ENCODE peak calls at places on chromosomes 12 and 14, in four cellular contexts. One of them, this sample, is unnamed.

GRCh38 chr14:60235440-60235839 is 13.6 kb upstream of the PPM1A start:
- DNase-seq in endothelial cell: no peak
- DNase-seq in neuronal stem cell: no peak
- DNase-seq in GM06990: no peak
- DNase-seq in this sample: no peak

GRCh38 chr14:22955702-22956575 is 951 bp downstream of the HAUS4 start:
- DNase-seq in GM06990: no peak
- DNase-seq in neuronal stem cell: no peak
- DNase-seq in endothelial cell: no peak
- DNase-seq in this sample: no peak

GRCh38 chr14:106657460-106657859 is 1131.1 kb downstream of the TMEM121 start:
- DNase-seq in GM06990: peak
- DNase-seq in endothelial cell: no peak
- DNase-seq in neuronal stem cell: no peak
- DNase-seq in this sample: no peak

GRCh38 chr12:2493086-2493485 is 301.7 kb upstream of the FKBP4 start:
- DNase-seq in GM06990: no peak
- DNase-seq in endothelial cell: no peak
- DNase-seq in neuronal stem cell: no peak
- DNase-seq in this sample: no peak

GRCh38 chr12:14482886-14483285 is 84.8 kb downstream of the PLBD1 start:
- DNase-seq in endothelial cell: no peak
- DNase-seq in neuronal stem cell: no peak
- DNase-seq in GM06990: no peak
- DNase-seq in this sample: no peak

GRCh38 chr12:128140551-128140950 is 126.4 kb upstream of the TMEM132C start:
- DNase-seq in GM06990: no peak
- DNase-seq in endothelial cell: no peak
- DNase-seq in neuronal stem cell: no peak
- DNase-seq in this sample: no peak

GRCh38 chr12:9796916-9797315 is 30.4 kb upstream of the KLRF1 start:
- DNase-seq in endothelial cell: no peak
- DNase-seq in neuronal stem cell: no peak
- DNase-seq in GM06990: no peak
- DNase-seq in this sample: no peak

GRCh38 chr12:50614167-50614762 is 109.5 kb downstream of the DIP2B start:
- DNase-seq in neuronal stem cell: no peak
- DNase-seq in GM06990: no peak
- DNase-seq in endothelial cell: no peak
- DNase-seq in this sample: no peak

GRCh38 chr14:100709252-100709955 is 17.3 kb upstream of the DLK1 start:
- DNase-seq in endothelial cell: peak
- DNase-seq in neuronal stem cell: no peak
- DNase-seq in GM06990: no peak
- DNase-seq in this sample: peak

GRCh38 chr12:97939141-97939540 is 476.5 kb downstream of the RMST start:
- DNase-seq in endothelial cell: no peak
- DNase-seq in GM06990: no peak
- DNase-seq in neuronal stem cell: no peak
- DNase-seq in this sample: no peak

GRCh38 chr12:43425361-43425760 is 126.6 kb downstream of the ADAMTS20 start:
- DNase-seq in GM06990: no peak
- DNase-seq in endothelial cell: no peak
- DNase-seq in neuronal stem cell: no peak
- DNase-seq in this sample: no peak

GRCh38 chr12:91344408-91344807 is 161.8 kb upstream of the DCN start:
- DNase-seq in GM06990: no peak
- DNase-seq in neuronal stem cell: no peak
- DNase-seq in endothelial cell: no peak
- DNase-seq in this sample: no peak

GRCh38 chr12:58277231-58277630 is 335.9 kb downstream of the ATP23 start:
- DNase-seq in GM06990: no peak
- DNase-seq in endothelial cell: no peak
- DNase-seq in neuronal stem cell: no peak
- DNase-seq in this sample: no peak

GRCh38 chr12:56839489-56840442 is 76.6 kb downstream of the HSD17B6 start:
- DNase-seq in neuronal stem cell: peak
- DNase-seq in endothelial cell: peak
- DNase-seq in GM06990: peak
- DNase-seq in this sample: peak

GRCh38 chr12:102513739-102514138 is 33.4 kb upstream of the IGF1 start:
- DNase-seq in GM06990: no peak
- DNase-seq in neuronal stem cell: no peak
- DNase-seq in endothelial cell: no peak
- DNase-seq in this sample: no peak

GRCh38 chr14:103593577-103593976 is 30.8 kb downstream of the COA8 start:
- DNase-seq in neuronal stem cell: no peak
- DNase-seq in GM06990: peak
- DNase-seq in endothelial cell: peak
- DNase-seq in this sample: no peak

GRCh38 chr12:70971395-70971794 is 50.9 kb upstream of the PTPRR start:
- DNase-seq in neuronal stem cell: no peak
- DNase-seq in endothelial cell: no peak
- DNase-seq in GM06990: no peak
- DNase-seq in this sample: no peak

GRCh38 chr12:42735869-42736361 is 146.4 kb upstream of the PRICKLE1 start:
- DNase-seq in GM06990: no peak
- DNase-seq in endothelial cell: no peak
- DNase-seq in neuronal stem cell: no peak
- DNase-seq in this sample: no peak

GRCh38 chr14:69595336-69595735 is 16.1 kb upstream of the SUSD6 start:
- DNase-seq in neuronal stem cell: no peak
- DNase-seq in endothelial cell: no peak
- DNase-seq in GM06990: no peak
- DNase-seq in this sample: no peak

GRCh38 chr14:90583916-90584605 is 187.2 kb downstream of the CALM1 start:
- DNase-seq in neuronal stem cell: no peak
- DNase-seq in endothelial cell: no peak
- DNase-seq in GM06990: no peak
- DNase-seq in this sample: no peak

GRCh38 chr12:31215521-31216232 is 110.3 kb downstream of the SINHCAF start:
- DNase-seq in endothelial cell: no peak
- DNase-seq in neuronal stem cell: no peak
- DNase-seq in GM06990: no peak
- DNase-seq in this sample: no peak

GRCh38 chr12:122031342-122032216 is 9.9 kb downstream of the BCL7A start:
- DNase-seq in GM06990: no peak
- DNase-seq in endothelial cell: peak
- DNase-seq in neuronal stem cell: no peak
- DNase-seq in this sample: peak

GRCh38 chr14:53409289-53409688 is 256.2 kb upstream of the DDHD1 start:
- DNase-seq in neuronal stem cell: no peak
- DNase-seq in GM06990: no peak
- DNase-seq in endothelial cell: no peak
- DNase-seq in this sample: no peak

GRCh38 chr14:53613404-53614253 is 343.0 kb downstream of the BMP4 start:
- DNase-seq in neuronal stem cell: peak
- DNase-seq in endothelial cell: no peak
- DNase-seq in GM06990: peak
- DNase-seq in this sample: no peak

GRCh38 chr12:52581066-52581465 is 7.4 kb upstream of the KRT74 start:
- DNase-seq in neuronal stem cell: no peak
- DNase-seq in endothelial cell: no peak
- DNase-seq in GM06990: no peak
- DNase-seq in this sample: no peak

GRCh38 chr14:34711808-34712712 is 2.3 kb downstream of the CFL2 start:
- DNase-seq in GM06990: no peak
- DNase-seq in neuronal stem cell: no peak
- DNase-seq in endothelial cell: no peak
- DNase-seq in this sample: no peak

GRCh38 chr14:92670967-92671366 is 77.5 kb downstream of the LGMN start:
- DNase-seq in GM06990: no peak
- DNase-seq in neuronal stem cell: no peak
- DNase-seq in endothelial cell: no peak
- DNase-seq in this sample: no peak

This sample was measured in nephron progenitor cell.